ENCODE peak calls at places on chromosomes 1 and 21, in four cellular contexts. E is Panc1; Y is CD8-positive, alpha-beta T cell; D is dorsolateral prefrontal cortex. J is an unnamed sample.

GRCh38 chr1:36384542-36385409 is 948 bp downstream of the STK40 start:
- DNase-seq in E (no peak), Y (peak), D (peak), J (no peak)

GRCh38 chr1:183480971-183481431 is 8.7 kb downstream of the SMG7 start:
- DNase-seq in E (no peak), Y (no peak), D (no peak), J (no peak)

GRCh38 chr21:25639167-25639921 is at the start of gene JAM2:
- DNase-seq in E (no peak), Y (peak), D (peak), J (peak)

GRCh38 chr1:29052100-29052499 is 71.6 kb downstream of the TMEM200B start:
- DNase-seq in E (no peak), Y (no peak), D (no peak), J (no peak)

GRCh38 chr1:197841828-197842573 is 60.4 kb upstream of the C1orf53 start:
- DNase-seq in E (no peak), Y (no peak), D (no peak), J (no peak)

GRCh38 chr1:230246551-230246950 is 179.5 kb downstream of the GALNT2 start:
- DNase-seq in E (no peak), Y (no peak), D (no peak), J (no peak)

GRCh38 chr1:61079898-61080336 is 2.4 kb upstream of the NFIA start:
- DNase-seq in E (peak), Y (no peak), D (peak), J (no peak)

GRCh38 chr1:147496571-147496970 is 44.7 kb upstream of the BCL9 start:
- DNase-seq in E (no peak), Y (no peak), D (peak), J (no peak)

GRCh38 chr1:184622136-184622823 is 132.4 kb downstream of the EDEM3 start:
- DNase-seq in E (no peak), Y (no peak), D (peak), J (no peak)

GRCh38 chr1:3919706-3920105 is 19.6 kb upstream of the C1orf174 start:
- DNase-seq in E (no peak), Y (no peak), D (no peak), J (no peak)

GRCh38 chr1:218346391-218347204 is 1.5 kb downstream of the TGFB2 start:
- DNase-seq in E (no peak), Y (no peak), D (no peak), J (no peak)

GRCh38 chr1:58361134-58361533 is 185.4 kb downstream of the OMA1 start:
- DNase-seq in E (no peak), Y (no peak), D (no peak), J (no peak)

GRCh38 chr1:177593105-177593504 is 376.8 kb downstream of the SEC16B start:
- DNase-seq in E (no peak), Y (no peak), D (no peak), J (no peak)

GRCh38 chr1:205692406-205692805 is 12.1 kb upstream of the SLC45A3 start:
- DNase-seq in E (no peak), Y (no peak), D (no peak), J (no peak)

GRCh38 chr1:36511804-36512798 is 29.4 kb upstream of the CSF3R start:
- DNase-seq in E (no peak), Y (no peak), D (no peak), J (no peak)

GRCh38 chr1:173162601-173163000 is 44.5 kb downstream of the TNFSF4 start:
- DNase-seq in E (no peak), Y (no peak), D (no peak), J (no peak)

GRCh38 chr21:27507695-27508094 is 540.8 kb upstream of the ADAMTS5 start:
- DNase-seq in E (no peak), Y (no peak), D (no peak), J (no peak)

GRCh38 chr1:181936768-181937581 is 124.5 kb downstream of the ZNF648 start:
- DNase-seq in E (peak), Y (no peak), D (peak), J (peak)

GRCh38 chr1:25206201-25206600 is 26.1 kb downstream of the SYF2 start:
- DNase-seq in E (no peak), Y (no peak), D (no peak), J (no peak)

GRCh38 chr1:165397945-165398344 is 41.4 kb upstream of the LMX1A start:
- DNase-seq in E (no peak), Y (no peak), D (no peak), J (no peak)

GRCh38 chr1:25245809-25246599 is 1.2 kb downstream of the RSRP1 start:
- DNase-seq in E (no peak), Y (no peak), D (no peak), J (no peak)

GRCh38 chr1:39098569-39099250 is 72.6 kb downstream of the NDUFS5 start:
- DNase-seq in E (no peak), Y (peak), D (peak), J (peak)

DNA sequence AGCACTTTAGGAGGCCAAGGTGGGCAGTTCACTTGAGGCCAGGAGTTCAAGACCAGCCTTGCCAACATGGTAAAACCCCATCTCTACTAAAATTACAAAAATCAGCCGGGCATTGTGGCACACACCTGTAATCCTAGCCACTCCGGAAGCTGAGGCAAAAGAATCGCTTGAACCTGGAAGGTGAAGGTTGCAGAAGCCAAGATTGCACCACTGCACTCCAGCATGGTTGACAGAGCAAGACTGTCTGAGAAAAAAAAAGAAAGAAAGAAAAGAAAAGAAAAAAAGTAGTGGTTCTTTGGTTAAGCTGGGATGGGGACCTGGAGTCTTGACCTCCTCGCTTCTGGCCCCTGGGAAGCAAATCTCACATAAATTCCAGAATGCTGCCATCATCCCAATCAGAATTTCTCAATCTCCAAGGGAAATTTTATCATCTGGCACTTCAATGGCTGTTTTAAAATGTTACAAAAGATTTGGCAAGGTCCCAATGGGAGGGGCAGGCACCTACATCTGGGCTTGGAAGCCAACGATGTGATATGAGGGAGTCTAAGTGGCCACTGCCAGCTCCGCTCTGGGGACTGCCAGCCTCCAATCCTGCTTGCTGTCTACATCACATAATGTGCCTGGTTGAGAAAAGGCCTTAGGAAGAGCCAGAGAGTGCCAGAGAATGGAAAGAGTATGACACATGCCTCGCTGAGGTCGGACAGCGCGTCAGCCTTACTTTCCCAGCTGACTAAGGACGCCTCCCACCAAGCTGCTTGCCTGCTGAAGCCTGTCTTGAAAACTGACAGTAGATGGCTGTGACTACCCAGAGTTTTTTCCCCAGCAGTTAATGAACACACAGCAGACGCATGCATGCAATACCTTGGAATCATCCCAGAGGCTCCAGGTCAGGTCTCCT is 42.1 kb upstream of the SRP9 start:
- DNase-seq in E (peak), Y (no peak), D (peak), J (no peak)
- TF ChIP-seq CTCF in E (no peak), Y (no peak), D (no peak), J (no peak)

GRCh38 chr1:226708342-226708780 is 30.7 kb downstream of the ITPKB start:
- DNase-seq in E (no peak), Y (no peak), D (no peak), J (no peak)

GRCh38 chr1:226710501-226710900 is 28.6 kb downstream of the ITPKB start:
- DNase-seq in E (no peak), Y (no peak), D (no peak), J (no peak)

GRCh38 chr1:226706664-226707063 is 32.4 kb downstream of the ITPKB start:
- DNase-seq in E (no peak), Y (no peak), D (no peak), J (no peak)

GRCh38 chr1:226709942-226710341 is 29.1 kb downstream of the ITPKB start:
- DNase-seq in E (no peak), Y (no peak), D (no peak), J (no peak)

GRCh38 chr1:226708967-226709396 is 30.1 kb downstream of the ITPKB start:
- DNase-seq in E (no peak), Y (no peak), D (no peak), J (no peak)
- H3K27ac ChIP-seq in E (no peak), Y (peak), D (peak), J (peak)

GRCh38 chr21:43290529-43291346 is 121.9 kb downstream of the CRYAA start:
- DNase-seq in E (no peak), Y (no peak), D (no peak), J (no peak)

GRCh38 chr21:43287974-43288755 is 119.4 kb downstream of the CRYAA start:
- DNase-seq in E (no peak), Y (no peak), D (no peak), J (no peak)

GRCh38 chr21:43289966-43290365 is 121.2 kb downstream of the CRYAA start:
- DNase-seq in E (no peak), Y (no peak), D (no peak), J (no peak)

GRCh38 chr21:43291347-43291950 is 122.6 kb downstream of the CRYAA start:
- DNase-seq in E (no peak), Y (no peak), D (no peak), J (no peak)

GRCh38 chr21:43289442-43289841 is 120.6 kb downstream of the CRYAA start:
- DNase-seq in E (no peak), Y (no peak), D (no peak), J (no peak)
- TF ChIP-seq CTCF in E (no peak), Y (no peak), D (no peak), J (no peak)

GRCh38 chr1:2812939-2813653 is 11.6 kb upstream of the TTC34 start:
- DNase-seq in E (no peak), Y (no peak), D (no peak), J (no peak)
- H3K27ac ChIP-seq in E (no peak), Y (no peak), D (no peak), J (no peak)

DNA sequence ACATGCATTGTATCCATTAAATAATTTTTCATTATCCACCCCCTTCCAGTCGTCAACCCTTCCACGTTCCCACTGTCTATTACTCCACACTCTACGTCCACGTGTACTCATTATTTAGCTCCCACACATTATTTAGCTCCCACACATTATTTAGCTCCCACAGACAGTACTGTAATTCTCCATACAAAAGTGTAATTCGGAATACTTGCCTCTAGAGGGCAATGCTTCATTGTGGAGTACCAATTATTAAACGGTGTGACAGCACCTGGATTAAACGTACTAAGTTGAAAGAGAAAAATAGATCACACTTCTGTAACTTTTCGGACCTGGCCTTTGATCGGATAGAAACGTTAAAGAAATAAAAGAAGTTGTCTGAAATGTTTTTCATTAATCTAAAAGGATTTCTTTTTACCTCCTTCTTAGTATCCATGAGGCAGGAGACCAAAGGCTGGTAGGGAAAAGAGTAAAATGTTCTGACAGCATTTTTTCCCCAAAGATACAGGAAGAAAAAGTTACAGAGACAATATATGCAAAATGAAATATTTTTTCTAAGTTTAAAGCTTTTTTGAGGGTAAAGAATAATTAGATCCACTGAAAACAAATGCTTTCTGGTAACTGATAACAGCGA is 99.2 kb downstream of the LHX8 start:
- DNase-seq in E (peak), Y (no peak), D (no peak), J (no peak)
- TF ChIP-seq CTCF in E (peak), Y (peak), D (peak), J (peak)

J was measured in CD4-positive, alpha-beta T cell.